ENCODE peak calls at places on chromosomes 3 and 15, in five cellular contexts. K is fibroblast of lung; A is vagina; X is CD8-positive, alpha-beta memory T cell; I is suprapubic skin. Z is an unnamed sample.

GRCh38 chr3:55519016-55519415 is 31.9 kb upstream of the WNT5A start:
- DNase-seq in K (peak; percentile 15), A (no peak), X (no peak), I (no peak), Z (no peak)

GRCh38 chr3:129579991-129580390 is 26.5 kb downstream of the PLXND1 start:
- DNase-seq in K (no peak), A (no peak), X (no peak), I (no peak), Z (no peak)

GRCh38 chr3:187799942-187800637 is 54.8 kb upstream of the BCL6 start:
- DNase-seq in K (no peak), A (no peak), X (no peak), I (no peak), Z (no peak)

GRCh38 chr3:154786724-154787123 is 293.4 kb upstream of the MME start:
- DNase-seq in K (peak; percentile 92), A (no peak), X (no peak), I (no peak), Z (no peak)

GRCh38 chr3:45273681-45274515 is 47.8 kb upstream of the TMEM158 start:
- DNase-seq in K (no peak), A (no peak), X (no peak), I (no peak), Z (no peak)

GRCh38 chr3:182682263-182683229 is 110.8 kb upstream of the ATP11B start:
- DNase-seq in K (peak; percentile 29), A (no peak), X (peak; percentile 29), I (no peak), Z (peak; percentile 18)

GRCh38 chr3:23819599-23820360 is 14.0 kb downstream of the UBE2E1 start:
- DNase-seq in K (no peak), A (no peak), X (no peak), I (no peak), Z (no peak)

GRCh38 chr3:197730200-197730599 is 6.5 kb downstream of the RUBCN start:
- DNase-seq in K (peak; percentile 84), A (no peak), X (no peak), I (no peak), Z (no peak)

GRCh38 chr3:101189786-101190185 is 130.6 kb downstream of the IMPG2 start:
- DNase-seq in K (peak; percentile 65), A (no peak), X (no peak), I (no peak), Z (no peak)

GRCh38 chr3:101902041-101902440 is 52.7 kb downstream of the NFKBIZ start:
- DNase-seq in K (peak; percentile 95), A (no peak), X (no peak), I (no peak), Z (no peak)

GRCh38 chr15:79965836-79966630 is 5.0 kb downstream of the BCL2A1 start:
- DNase-seq in K (no peak), A (no peak), X (no peak), I (no peak), Z (no peak)

GRCh38 chr3:181329024-181329423 is 339.5 kb upstream of the DNAJC19 start:
- DNase-seq in K (no peak), A (no peak), X (no peak), I (no peak), Z (peak; percentile 4)

GRCh38 chr3:56915969-56916586 is 114.3 kb upstream of the ARHGEF3 start:
- DNase-seq in K (no peak), A (no peak), X (peak; percentile 59), I (peak; percentile 67), Z (peak; percentile 46)

GRCh38 chr15:90957791-90958190 is 3.1 kb downstream of the RCCD1 start:
- DNase-seq in K (no peak), A (no peak), X (no peak), I (no peak), Z (no peak)

GRCh38 chr3:185702564-185703225 is 116.6 kb downstream of the SENP2 start:
- DNase-seq in K (no peak), A (no peak), X (no peak), I (no peak), Z (peak; percentile 77)

GRCh38 chr15:42800731-42801474 is 64.0 kb upstream of the CDAN1 start:
- DNase-seq in K (no peak), A (no peak), X (no peak), I (no peak), Z (no peak)

GRCh38 chr3:127104586-127104985 is 88.3 kb upstream of the PRR23E start:
- DNase-seq in K (no peak), A (no peak), X (no peak), I (peak; percentile 26), Z (no peak)

GRCh38 chr3:155753038-155753647 is 8.3 kb upstream of the PLCH1 start:
- DNase-seq in K (peak; percentile 57), A (no peak), X (no peak), I (no peak), Z (peak; percentile 37)

GRCh38 chr3:71444028-71444860 is 139.3 kb downstream of the FOXP1 start:
- DNase-seq in K (peak; percentile 60), A (peak; percentile 88), X (peak; percentile 45), I (no peak), Z (peak; percentile 64)

GRCh38 chr3:71441217-71441924 is 142.2 kb downstream of the FOXP1 start:
- DNase-seq in K (no peak), A (no peak), X (no peak), I (no peak), Z (no peak)

GRCh38 chr3:71443332-71443731 is 140.2 kb downstream of the FOXP1 start:
- DNase-seq in K (no peak), A (peak; percentile 80), X (no peak), I (no peak), Z (no peak)

GRCh38 chr3:71442648-71443047 is 140.9 kb downstream of the FOXP1 start:
- DNase-seq in K (no peak), A (no peak), X (no peak), I (no peak), Z (no peak)

GRCh38 chr3:71441925-71442620 is 141.5 kb downstream of the FOXP1 start:
- DNase-seq in K (no peak), A (no peak), X (no peak), I (no peak), Z (no peak)
- H3K4me3 ChIP-seq in K (no peak overlapping the region), A (no peak overlapping the region), X (no peak overlapping the region), I (no peak overlapping the region), Z (no peak overlapping the region)

DNA sequence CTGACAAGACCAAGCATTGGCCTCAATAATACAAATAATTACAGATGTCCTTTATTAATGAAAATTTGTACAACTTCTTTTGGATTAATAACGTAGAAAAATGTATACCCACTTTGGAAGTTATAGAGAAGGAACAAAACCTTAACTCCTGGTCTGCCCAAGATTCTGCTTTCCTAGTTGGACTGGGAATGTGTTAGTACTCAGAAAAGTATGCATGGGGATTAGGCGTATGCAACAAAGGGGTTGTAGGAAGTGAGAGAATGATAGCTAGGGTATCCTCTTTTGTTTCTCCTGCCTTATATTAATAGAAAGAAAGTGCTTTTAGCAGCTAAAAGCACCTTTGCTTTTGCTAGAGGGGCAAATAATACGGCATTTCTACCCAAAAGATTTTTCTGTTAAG is 116.2 kb upstream of the LRRFIP2 start:
- DNase-seq in K (peak; percentile 36), A (no peak), X (no peak), I (no peak), Z (no peak)
- H3K36me3 ChIP-seq in K (peaks cover 1% of the 10 kb centered on the region), A (no peaks in the 10 kb centered on the region), X (peaks cover 19% of the 10 kb centered on the region), I (peaks cover 40% of the 10 kb centered on the region), Z (peaks cover 26% of the 10 kb centered on the region)

DNA sequence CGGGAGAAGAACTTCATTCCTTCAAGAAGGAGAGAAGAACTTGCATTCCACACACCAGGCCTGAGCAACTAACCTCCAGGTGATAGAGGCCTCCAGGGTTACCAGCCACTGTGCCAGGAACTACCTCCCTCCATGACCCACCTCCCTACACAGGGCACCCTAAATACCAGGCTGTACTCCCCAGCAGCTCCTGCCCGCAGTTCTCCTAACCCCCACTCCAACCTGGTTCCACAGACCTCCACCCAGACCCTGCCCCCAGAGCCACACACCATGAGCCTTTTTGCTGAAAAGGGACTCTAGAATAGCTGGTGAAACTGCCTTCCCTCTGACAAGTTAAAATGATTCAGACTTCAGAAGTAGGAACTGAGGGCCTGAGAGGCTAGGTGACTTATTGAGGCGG is 8.2 kb downstream of the IGDCC3 start:
- DNase-seq in K (no peak), A (no peak), X (no peak), I (no peak), Z (no peak)
- H3K4me1 ChIP-seq in K (no peaks in the 10 kb centered on the region), A (no peaks in the 10 kb centered on the region), X (no peaks in the 10 kb centered on the region), I (no peaks in the 10 kb centered on the region), Z (no peaks in the 10 kb centered on the region)

GRCh38 chr3:193963808-193964516 is 172.0 kb upstream of the HES1 start:
- DNase-seq in K (no peak), A (no peak), X (no peak), I (no peak), Z (peak; percentile 63)
- H3K4me3 ChIP-seq in K (no peak overlapping the region), A (no peak overlapping the region), X (no peak overlapping the region), I (no peak overlapping the region), Z (no peak overlapping the region)

DNA sequence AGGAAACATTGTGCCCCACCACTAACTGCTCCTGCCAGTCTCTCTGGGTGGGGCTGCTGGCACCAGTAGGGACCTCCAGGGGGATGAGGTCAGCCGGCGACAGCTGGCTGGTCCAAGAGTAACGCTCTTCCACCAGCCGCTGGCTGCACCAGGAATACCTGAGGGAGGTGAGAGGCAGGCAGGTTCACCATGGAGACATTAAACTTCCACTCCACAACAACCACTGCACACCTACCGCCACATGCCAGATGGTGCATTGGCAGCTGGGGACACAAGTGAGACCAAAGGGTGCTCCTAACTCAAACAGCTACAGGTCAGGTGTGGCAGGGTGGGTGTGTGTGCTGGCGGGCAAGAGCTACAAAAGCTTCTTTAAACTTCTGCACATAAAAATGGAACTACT is 4.5 kb downstream of the POLG start:
- DNase-seq in K (no peak), A (no peak), X (no peak), I (no peak), Z (peak; percentile 80)
- H3K36me3 ChIP-seq in K (peaks cover 56% of the 10 kb centered on the region), A (peaks cover 10% of the 10 kb centered on the region), X (peaks cover 69% of the 10 kb centered on the region), I (peaks cover 81% of the 10 kb centered on the region), Z (peaks cover 23% of the 10 kb centered on the region)

GRCh38 chr3:12935023-12935860 is 93.9 kb upstream of the RPL32 start:
- DNase-seq in K (no peak), A (no peak), X (no peak), I (no peak), Z (no peak)
- H3K4me1 ChIP-seq in K (peaks cover 6% of the 10 kb centered on the region), A (peaks cover 66% of the 10 kb centered on the region), X (no peaks in the 10 kb centered on the region), I (peaks cover 49% of the 10 kb centered on the region), Z (no peaks in the 10 kb centered on the region)

GRCh38 chr15:69463182-69463756 is 10.7 kb downstream of the RPLP1 start:
- DNase-seq in K (no peak), A (no peak), X (no peak), I (peak; percentile 50), Z (no peak)

GRCh38 chr15:69465253-69465652 is 12.6 kb downstream of the RPLP1 start:
- DNase-seq in K (no peak), A (no peak), X (no peak), I (no peak), Z (no peak)

GRCh38 chr15:69460481-69460880 is 7.9 kb downstream of the RPLP1 start:
- DNase-seq in K (no peak), A (no peak), X (no peak), I (no peak), Z (no peak)

GRCh38 chr15:69462030-69462492 is 9.4 kb downstream of the RPLP1 start:
- DNase-seq in K (no peak), A (no peak), X (no peak), I (peak; percentile 72), Z (peak; percentile 40)

GRCh38 chr15:69462493-69463181 is 10.0 kb downstream of the RPLP1 start:
- DNase-seq in K (peak; percentile 99), A (peak; percentile 97), X (peak; percentile 88), I (peak; percentile 98), Z (peak; percentile 98)
- H3K4me3 ChIP-seq in K (peak overlapping the region; percentile 58), A (peak overlapping the region; percentile 51), X (peak overlapping the region; percentile 93), I (peak overlapping the region; percentile 54), Z (peak overlapping the region; percentile 14)